ENCODE peak calls at places on chromosomes 1 and 21, in five cellular contexts. A is thoracic aorta; D is CD4-positive, alpha-beta T cell; K is HCT116; R is psoas muscle. J is an unnamed sample.

GRCh38 chr1:175225805-175226129 is 33.2 kb upstream of the KIAA0040 start:
- ATAC-seq in A (no peak), D (no peak), K (peak), R (no peak), J (no peak)

GRCh38 chr1:165875171-165875570 is 47.8 kb downstream of the UCK2 start:
- ATAC-seq in A (no peak), D (no peak), K (no peak), R (no peak), J (no peak)

GRCh38 chr1:168653567-168653966 is 75.4 kb downstream of the DPT start:
- ATAC-seq in A (no peak), D (no peak), K (no peak), R (peak), J (no peak)

GRCh38 chr21:14773777-14774345 is 227.7 kb upstream of the SAMSN1 start:
- ATAC-seq in A (no peak), D (peak), K (peak), R (no peak), J (no peak)

GRCh38 chr1:109061183-109061582 is 14.6 kb downstream of the TAF13 start:
- ATAC-seq in A (no peak), D (no peak), K (no peak), R (no peak), J (no peak)

GRCh38 chr21:34511154-34511553 is 856 bp downstream of the KCNE1 start:
- ATAC-seq in A (no peak), D (no peak), K (no peak), R (no peak), J (no peak)

GRCh38 chr1:116827607-116828125 is 73.4 kb downstream of the CD2 start:
- ATAC-seq in A (no peak), D (no peak), K (no peak), R (no peak), J (no peak)

GRCh38 chr1:25174363-25174729 is 58.0 kb downstream of the SYF2 start:
- ATAC-seq in A (no peak), D (no peak), K (no peak), R (no peak), J (no peak)

GRCh38 chr1:234348964-234349363 is 24.3 kb upstream of the COA6 start:
- ATAC-seq in A (no peak), D (no peak), K (no peak), R (no peak), J (no peak)

GRCh38 chr1:100115524-100115923 is 17.2 kb downstream of the SASS6 start:
- ATAC-seq in A (no peak), D (no peak), K (no peak), R (no peak), J (no peak)

GRCh38 chr1:42135426-42135825 is 17.8 kb upstream of the GUCA2B start:
- ATAC-seq in A (no peak), D (no peak), K (no peak), R (no peak), J (no peak)

GRCh38 chr1:205709059-205709398 is 28.7 kb upstream of the SLC45A3 start:
- ATAC-seq in A (no peak), D (no peak), K (no peak), R (no peak), J (no peak)

GRCh38 chr1:19430121-19431068 is 54.9 kb downstream of the CAPZB start:
- ATAC-seq in A (peak), D (no peak), K (peak), R (no peak), J (no peak)

GRCh38 chr1:181485276-181486097 is 2.2 kb downstream of the CACNA1E start:
- ATAC-seq in A (no peak), D (peak), K (no peak), R (no peak), J (peak)

GRCh38 chr1:164716992-164717703 is 158.2 kb downstream of the PBX1 start:
- ATAC-seq in A (no peak), D (no peak), K (no peak), R (peak), J (no peak)

GRCh38 chr1:36258960-36259344 is 34.7 kb downstream of the THRAP3 start:
- ATAC-seq in A (no peak), D (no peak), K (no peak), R (peak), J (no peak)

GRCh38 chr1:14304381-14304865 is 294.1 kb upstream of the KAZN start:
- ATAC-seq in A (no peak), D (no peak), K (no peak), R (peak), J (peak)

GRCh38 chr1:86197206-86197855 is 40.8 kb upstream of the COL24A1 start:
- ATAC-seq in A (no peak), D (no peak), K (no peak), R (peak), J (no peak)

GRCh38 chr1:58788259-58788658 is 4.4 kb upstream of the JUN start:
- ATAC-seq in A (no peak), D (no peak), K (no peak), R (no peak), J (no peak)

GRCh38 chr1:46554236-46555080 is 3.0 kb upstream of the KNCN start:
- ATAC-seq in A (no peak), D (no peak), K (no peak), R (no peak), J (no peak)

GRCh38 chr21:27379381-27379780 is 412.5 kb upstream of the ADAMTS5 start:
- ATAC-seq in A (no peak), D (no peak), K (no peak), R (no peak), J (peak)

GRCh38 chr1:72557446-72558049 is 275.2 kb upstream of the NEGR1 start:
- ATAC-seq in A (no peak), D (no peak), K (no peak), R (no peak), J (no peak)
- TF ChIP-seq CTCF in A (no peak), D (no peak), K (no peak), R (no peak), J (no peak)

GRCh38 chr1:235351441-235351840 is 15.8 kb upstream of the TBCE start:
- ATAC-seq in A (no peak), D (no peak), K (no peak), R (no peak), J (no peak)

GRCh38 chr1:235357485-235358378 is 9.5 kb upstream of the TBCE start:
- ATAC-seq in A (no peak), D (no peak), K (no peak), R (no peak), J (no peak)

DNA sequence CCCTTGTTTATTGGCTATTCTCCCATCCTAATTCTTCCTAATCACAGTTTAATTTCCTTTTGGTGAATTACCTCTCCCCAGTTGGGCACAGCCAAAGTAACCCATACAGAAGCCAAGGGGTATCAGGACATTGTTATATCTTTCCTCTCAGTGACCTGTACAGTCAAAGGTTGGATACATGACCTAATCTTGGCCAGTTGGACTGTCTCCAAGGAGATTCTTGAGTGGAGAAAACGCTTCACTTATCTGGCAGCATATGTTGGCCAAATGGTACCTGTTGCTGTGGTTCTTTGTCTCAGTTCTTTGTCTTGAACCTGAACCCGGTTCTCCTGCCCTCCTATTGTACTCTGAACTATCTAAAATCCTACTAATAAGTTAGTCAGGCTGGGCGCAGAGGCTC is 15.3 kb upstream of the TBCE start:
- ATAC-seq in A (no peak), D (no peak), K (no peak), R (no peak), J (no peak)
- TF ChIP-seq CTCF in A (no peak), D (no peak), K (no peak), R (no peak), J (no peak)

DNA sequence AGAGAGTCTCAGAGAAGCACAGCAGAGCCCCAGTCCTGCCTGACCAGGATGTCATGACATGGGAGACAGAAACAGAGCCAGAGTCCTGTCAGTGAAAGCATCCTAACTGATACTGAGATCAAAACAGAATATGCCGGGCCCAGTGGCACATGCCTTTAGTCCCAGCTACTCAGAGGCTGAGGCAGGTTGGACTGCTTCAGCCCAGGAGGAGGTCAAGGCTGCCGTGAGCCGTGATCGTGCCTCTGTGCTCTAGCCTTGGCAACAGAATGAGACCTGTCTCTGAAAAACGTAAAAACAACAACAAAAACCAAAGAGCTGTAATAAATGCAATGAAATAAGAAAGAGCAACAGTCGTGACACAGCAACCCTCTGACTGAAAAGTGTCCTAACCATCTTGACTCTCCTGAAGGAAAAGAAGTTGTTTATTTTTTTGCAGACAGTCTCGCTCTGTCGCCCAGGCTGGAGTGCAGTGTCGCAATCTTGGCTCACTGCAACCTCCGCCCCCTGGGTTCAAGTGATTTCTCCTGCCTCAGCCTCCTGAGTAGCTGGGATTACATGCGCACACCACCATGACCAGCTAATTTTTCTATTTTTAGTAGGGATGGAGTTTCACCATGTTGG is 189.2 kb downstream of the SLC45A1 start:
- ATAC-seq in A (no peak), D (no peak), K (no peak), R (peak), J (no peak)
- TF ChIP-seq CTCF in A (no peak), D (no peak), K (no peak), R (no peak), J (no peak)

DNA sequence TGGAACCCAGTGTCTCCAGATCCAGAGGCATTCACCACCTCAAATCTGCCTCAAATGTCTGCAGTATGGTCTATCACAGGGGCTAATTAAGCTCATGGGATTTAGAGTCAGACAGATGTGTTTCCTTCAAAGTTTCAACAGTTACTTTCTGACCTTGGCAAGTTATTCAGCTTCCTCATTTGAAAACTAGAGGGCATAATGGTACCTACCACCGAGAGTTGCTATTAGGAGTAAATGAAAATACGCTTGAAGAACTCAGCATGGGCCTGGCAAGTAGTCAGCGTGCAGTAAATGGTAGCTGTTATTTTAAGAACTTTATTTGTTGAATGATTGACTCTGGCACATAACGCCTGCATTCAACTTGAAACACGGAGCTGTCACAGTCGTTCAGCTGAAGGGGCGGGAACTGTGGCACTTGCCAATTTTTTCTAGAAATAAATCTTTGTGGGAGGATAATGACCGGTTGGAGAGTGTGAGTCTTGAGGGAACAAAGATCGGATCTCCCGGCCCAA is 1.2 kb upstream of the CAP1 start:
- ATAC-seq in A (peak), D (peak), K (no peak), R (peak), J (no peak)
- TF ChIP-seq CTCF in A (peak), D (peak), K (no peak), R (peak), J (no peak)

GRCh38 chr1:50879137-50879536 is 80.9 kb downstream of the FAF1 start:
- ATAC-seq in A (no peak), D (no peak), K (no peak), R (no peak), J (no peak)
- TF ChIP-seq CTCF in A (no peak), D (no peak), K (no peak), R (no peak), J (no peak)

DNA sequence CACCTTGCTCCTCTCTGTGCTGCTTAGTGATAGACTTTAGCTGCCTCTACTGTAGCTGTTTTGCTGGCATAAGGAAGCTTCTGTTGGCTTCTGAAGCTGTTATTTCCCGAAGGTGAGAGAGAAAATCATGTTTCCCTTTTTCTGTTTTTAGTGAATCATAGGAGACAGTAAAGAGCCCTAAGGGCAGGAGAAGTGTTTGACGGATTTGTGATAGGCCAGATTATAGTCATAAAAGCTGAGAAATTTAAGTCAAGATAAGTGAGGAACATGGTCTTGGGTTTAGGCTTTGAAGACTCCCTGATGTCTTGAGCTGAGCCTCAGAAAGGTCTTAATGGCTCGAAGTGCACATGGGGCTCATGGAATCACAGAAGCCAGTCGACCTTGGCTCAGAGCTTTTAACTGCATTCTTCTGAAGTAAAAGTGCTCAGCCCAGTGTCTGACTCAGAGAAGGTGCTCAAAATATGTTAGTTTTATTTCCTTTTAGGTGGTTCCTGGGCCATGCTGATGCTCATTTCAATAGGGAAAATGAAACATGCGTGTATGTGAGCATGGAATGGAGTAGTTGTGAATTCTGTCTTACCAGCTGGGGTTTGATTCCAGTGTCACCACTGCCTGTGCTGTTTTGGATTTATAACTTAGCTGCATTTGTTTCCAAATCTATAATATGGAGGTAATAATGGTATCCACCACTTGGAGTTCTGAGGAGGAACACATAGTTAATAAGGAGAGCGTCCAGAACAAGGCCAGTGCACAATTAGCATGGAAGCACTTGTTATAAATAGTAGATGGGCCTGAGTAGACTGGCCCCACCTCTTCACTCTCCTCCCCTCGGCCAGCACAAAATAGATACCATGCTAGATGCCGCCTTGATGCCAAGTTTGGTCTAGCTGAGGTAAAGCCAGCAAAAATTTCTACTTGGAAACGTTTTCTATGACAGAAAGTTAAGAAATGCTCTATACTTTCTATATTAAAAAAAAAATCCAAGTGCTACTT is 99.2 kb downstream of the C1orf21 start:
- ATAC-seq in A (no peak), D (no peak), K (no peak), R (peak), J (no peak)
- TF ChIP-seq CTCF in A (no peak), D (no peak), K (no peak), R (no peak), J (no peak)

J was measured in gastroesophageal sphincter.